ENCODE peak calls at places on chromosomes 2 and 18, in seven cellular contexts. B is GM23338; P is mucosa of descending colon; K is effector memory CD4-positive, alpha-beta T cell; J is epithelial cell of proximal tubule; F is GM23248; G is OCI-LY7. X is an unnamed sample.

GRCh38 chr2:53473236-53473635 is 294.4 kb upstream of the CHAC2 start:
- DNase-seq in B (peak; percentile 50), P (peak; percentile 11), K (no peak), J (no peak), F (peak; percentile 10), G (peak; percentile 2), X (no peak)

GRCh38 chr2:110751642-110752041 is 19.3 kb downstream of the ACOXL start:
- DNase-seq in B (no peak), P (no peak), K (no peak), J (no peak), F (no peak), G (no peak), X (no peak)

GRCh38 chr2:45131587-45131986 is 122.3 kb upstream of the SIX2 start:
- DNase-seq in B (no peak), P (no peak), K (no peak), J (no peak), F (no peak), G (no peak), X (no peak)

GRCh38 chr18:45666520-45666919 is 51.2 kb downstream of the SLC14A2 start:
- DNase-seq in B (no peak), P (no peak), K (no peak), J (no peak), F (no peak), G (no peak), X (no peak)

GRCh38 chr2:150538582-150539236 is 51.2 kb upstream of the RND3 start:
- DNase-seq in B (no peak), P (no peak), K (no peak), J (no peak), F (peak; percentile 82), G (no peak), X (no peak)

GRCh38 chr2:225030089-225030653 is 12.1 kb downstream of the DOCK10 start:
- DNase-seq in B (no peak), P (no peak), K (no peak), J (no peak), F (no peak), G (no peak), X (peak; percentile 44)

GRCh38 chr2:73257021-73257420 is 22.9 kb downstream of the CCT7 start:
- DNase-seq in B (no peak), P (no peak), K (no peak), J (no peak), F (no peak), G (no peak), X (no peak)

GRCh38 chr18:6836331-6836730 is 106.8 kb downstream of the ARHGAP28 start:
- DNase-seq in B (no peak), P (no peak), K (no peak), J (no peak), F (no peak), G (no peak), X (no peak)

GRCh38 chr2:179580378-179581146 is 280.9 kb downstream of the ZNF385B start:
- DNase-seq in B (no peak), P (no peak), K (no peak), J (no peak), F (no peak), G (no peak), X (no peak)

GRCh38 chr18:46152436-46152807 is 48.2 kb downstream of the HAUS1 start:
- DNase-seq in B (no peak), P (no peak), K (no peak), J (no peak), F (peak; percentile 94), G (no peak), X (no peak)

GRCh38 chr2:236674646-236675045 is 105.0 kb downstream of the ACKR3 start:
- DNase-seq in B (no peak), P (no peak), K (no peak), J (no peak), F (no peak), G (no peak), X (no peak)

GRCh38 chr2:164896634-164897033 is 55.0 kb upstream of the COBLL1 start:
- DNase-seq in B (no peak), P (no peak), K (no peak), J (no peak), F (peak; percentile 66), G (no peak), X (no peak)

GRCh38 chr2:42844901-42845685 is 52.7 kb upstream of the HAAO start:
- DNase-seq in B (no peak), P (peak; percentile 51), K (no peak), J (no peak), F (peak; percentile 67), G (no peak), X (no peak)

GRCh38 chr18:5457467-5457957 is 86.3 kb downstream of the EPB41L3 start:
- DNase-seq in B (no peak), P (no peak), K (no peak), J (no peak), F (no peak), G (no peak), X (no peak)

GRCh38 chr18:5455644-5456043 is 88.2 kb downstream of the EPB41L3 start:
- DNase-seq in B (no peak), P (no peak), K (no peak), J (no peak), F (no peak), G (no peak), X (no peak)

GRCh38 chr18:5452943-5453342 is 90.9 kb downstream of the EPB41L3 start:
- DNase-seq in B (no peak), P (no peak), K (no peak), J (no peak), F (peak; percentile 24), G (no peak), X (no peak)

GRCh38 chr18:5461056-5461455 is 82.7 kb downstream of the EPB41L3 start:
- DNase-seq in B (no peak), P (no peak), K (no peak), J (peak; percentile 52), F (peak; percentile 12), G (no peak), X (no peak)

GRCh38 chr18:5456577-5457466 is 87.0 kb downstream of the EPB41L3 start:
- DNase-seq in B (peak; percentile 63), P (no peak), K (no peak), J (no peak), F (peak; percentile 68), G (peak; percentile 11), X (no peak)
- H3K4me3 ChIP-seq in B (no peak overlapping the region), P (no peak overlapping the region), K (no peak overlapping the region), J (peak overlapping the region; percentile 12), F (peak overlapping the region; percentile 48), G (no peak overlapping the region), X (peak overlapping the region; percentile 20)

DNA sequence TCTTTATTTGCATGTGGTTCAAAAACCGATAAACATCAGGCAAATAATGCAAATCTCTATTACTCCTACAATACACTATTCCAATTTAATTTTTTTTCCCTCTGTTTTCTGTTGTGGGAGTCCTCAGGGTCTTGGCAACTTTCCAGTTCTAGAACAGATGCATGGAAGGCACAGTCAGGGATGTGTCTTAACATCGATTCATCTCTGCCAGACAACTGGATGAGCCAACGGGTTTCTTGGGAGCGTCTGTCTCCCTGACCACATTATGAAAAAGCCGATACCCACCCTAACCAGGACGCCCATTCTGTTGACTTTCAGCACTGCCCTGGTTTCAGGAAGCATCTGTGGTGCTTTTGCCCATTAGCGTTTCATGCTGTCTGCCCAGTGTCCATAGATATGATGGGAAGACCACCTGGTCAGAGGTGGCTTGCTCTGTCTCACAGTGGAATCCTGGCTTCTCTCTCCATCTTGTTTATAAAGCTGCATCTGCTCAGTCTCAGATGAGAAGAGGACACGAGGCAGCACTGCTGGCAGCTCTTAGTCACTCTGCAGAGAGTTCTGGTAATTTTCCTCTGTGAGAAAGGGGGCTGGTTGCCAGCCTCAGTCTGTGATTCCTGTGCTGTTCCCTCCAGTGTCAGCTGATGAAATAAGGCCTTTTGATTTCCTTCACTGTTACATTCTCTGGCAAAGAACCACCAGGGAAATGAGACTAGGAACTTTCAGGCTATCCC is 57.9 kb upstream of the KCNE4 start:
- DNase-seq in B (no peak), P (peak; percentile 60), K (no peak), J (peak; percentile 42), F (peak; percentile 97), G (no peak), X (no peak)
- H3K4me3 ChIP-seq in B (no peak overlapping the region), P (no peak overlapping the region), K (no peak overlapping the region), J (no peak overlapping the region), F (peak overlapping the region; percentile 55), G (no peak overlapping the region), X (no peak overlapping the region)

DNA sequence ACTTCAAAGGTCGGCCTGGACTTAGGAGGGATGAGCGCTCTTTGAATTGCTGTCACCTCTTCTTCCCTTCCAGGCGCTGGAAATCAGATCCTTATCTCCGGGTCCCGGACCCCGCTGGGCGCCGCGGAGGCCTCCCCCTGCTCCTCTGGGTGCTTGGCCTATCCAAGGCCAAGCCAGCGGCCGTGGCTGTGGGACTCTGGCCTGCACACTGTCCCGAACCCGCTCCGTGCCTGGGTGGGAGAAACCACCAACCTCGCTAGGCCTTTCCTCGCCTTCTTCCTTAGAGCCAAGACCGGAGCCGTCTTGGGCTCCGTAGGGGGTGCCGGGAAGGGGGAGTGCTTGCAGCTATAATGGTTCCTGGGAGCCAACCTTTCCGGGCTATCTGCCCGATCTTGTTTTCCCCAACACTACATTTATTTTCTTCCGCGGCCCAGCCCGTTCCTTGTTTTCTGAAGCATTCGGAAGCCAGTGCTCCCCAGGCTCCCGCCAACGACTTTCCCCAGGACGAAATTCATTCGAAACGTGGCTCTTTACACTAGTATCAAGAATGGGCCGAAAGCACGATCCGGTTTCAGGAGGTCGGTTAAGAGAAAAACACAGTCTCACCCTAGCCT is 2.4 kb downstream of the OSR1 start:
- DNase-seq in B (peak; percentile 54), P (no peak), K (no peak), J (no peak), F (peak; percentile 51), G (no peak), X (no peak)
- H3K4me3 ChIP-seq in B (peak overlapping the region; percentile 76), P (no peak overlapping the region), K (no peak overlapping the region), J (peak overlapping the region; percentile 75), F (peak overlapping the region; percentile 85), G (no peak overlapping the region), X (no peak overlapping the region)

GRCh38 chr18:76757343-76757742 is 65.0 kb upstream of the ZNF236 start:
- DNase-seq in B (no peak), P (peak; percentile 3), K (no peak), J (no peak), F (peak; percentile 46), G (no peak), X (no peak)
- H3K4me3 ChIP-seq in B (no peak overlapping the region), P (no peak overlapping the region), K (no peak overlapping the region), J (no peak overlapping the region), F (peak overlapping the region; percentile 32), G (no peak overlapping the region), X (no peak overlapping the region)

GRCh38 chr2:241802806-241803318 is 6.1 kb upstream of the NEU4 start:
- DNase-seq in B (no peak), P (no peak), K (no peak), J (no peak), F (no peak), G (no peak), X (no peak)
- H3K4me3 ChIP-seq in B (peak overlapping the region; percentile 62), P (no peak overlapping the region), K (peak overlapping the region; percentile 57), J (no peak overlapping the region), F (peak overlapping the region; percentile 67), G (no peak overlapping the region), X (peak overlapping the region; percentile 67)

GRCh38 chr2:3302751-3303582 is 74.7 kb downstream of the EIPR1 start:
- DNase-seq in B (no peak), P (no peak), K (no peak), J (no peak), F (no peak), G (no peak), X (no peak)
- H3K4me3 ChIP-seq in B (no peak overlapping the region), P (no peak overlapping the region), K (no peak overlapping the region), J (no peak overlapping the region), F (peak overlapping the region; percentile 57), G (no peak overlapping the region), X (no peak overlapping the region)